ENCODE peak calls at places on chromosomes 2 and 18, in four cellular contexts. O is endothelial cell of umbilical vein, T is K562, I is GM12878. H is an unnamed sample.

GRCh38 chr2:16371751-16372150 is 293.9 kb downstream of the CYRIA start:
- DNase-seq in O (no peak), I (no peak), T (no peak), H (no peak)

GRCh38 chr2:161981679-161982300 is 92.2 kb downstream of the DPP4 start:
- DNase-seq in I (no peak), O (no peak), T (no peak), H (no peak)

GRCh38 chr18:62788891-62789290 is 73.5 kb downstream of the PHLPP1 start:
- DNase-seq in T (no peak), O (no peak), I (no peak), H (no peak)

GRCh38 chr2:45274190-45274926 is 265.1 kb upstream of the SIX2 start:
- DNase-seq in O (no peak), I (no peak), T (no peak), H (no peak)

GRCh38 chr2:218812861-218813260 is 18.7 kb downstream of the PRKAG3 start:
- DNase-seq in I (no peak), T (no peak), O (no peak), H (no peak)

GRCh38 chr18:42183746-42184145 is 228.7 kb downstream of the PIK3C3 start:
- DNase-seq in O (no peak), I (no peak), T (no peak), H (peak; percentile 61)

GRCh38 chr2:201643216-201643651 is at the start of gene TMEM237:
- DNase-seq in O (peak; percentile 61), I (no peak), T (peak; percentile 45), H (peak; percentile 16)

GRCh38 chr2:153495725-153496124 is 17.2 kb upstream of the RPRM start:
- DNase-seq in I (no peak), O (no peak), T (no peak), H (no peak)

GRCh38 chr2:177888581-177888980 is 184.0 kb downstream of the PDE11A start:
- DNase-seq in I (no peak), T (no peak), O (no peak), H (no peak)

GRCh38 chr2:240269380-240269779 is 128.9 kb upstream of the OTOS start:
- DNase-seq in O (no peak), I (no peak), T (no peak), H (no peak)

GRCh38 chr18:44896817-44897216 is 216.1 kb downstream of the SETBP1 start:
- DNase-seq in T (no peak), O (no peak), I (no peak), H (no peak)

GRCh38 chr2:176122266-176122632 is 270 bp upstream of the HOXD9 start:
- DNase-seq in I (no peak), O (no peak), T (no peak), H (no peak)

GRCh38 chr2:111185496-111186022 is 64.8 kb downstream of the BCL2L11 start:
- DNase-seq in I (no peak), T (peak; percentile 22), O (no peak), H (no peak)

GRCh38 chr18:41938445-41938844 is 16.6 kb upstream of the PIK3C3 start:
- DNase-seq in T (peak; percentile 20), O (no peak), I (no peak), H (peak; percentile 97)

GRCh38 chr2:51165534-51166260 is 133.8 kb upstream of the NRXN1 start:
- DNase-seq in O (no peak), I (no peak), T (no peak), H (peak; percentile 60)

GRCh38 chr2:170886391-170886790 is 42.7 kb upstream of the GORASP2 start:
- DNase-seq in T (no peak), O (no peak), I (no peak), H (peak; percentile 29)

GRCh38 chr2:165544897-165545296 is 75.4 kb downstream of the CSRNP3 start:
- DNase-seq in O (no peak), T (no peak), I (no peak), H (no peak)

GRCh38 chr18:69897397-69898108 is 50.1 kb downstream of the CD226 start:
- DNase-seq in T (no peak), I (peak; percentile 74), O (no peak), H (no peak)

GRCh38 chr2:101559576-101559975 is 84.7 kb upstream of the RFX8 start:
- DNase-seq in T (no peak), I (no peak), O (peak; percentile 79), H (peak; percentile 28)

GRCh38 chr2:1750935-1751767 is 6.8 kb upstream of the PXDN start:
- DNase-seq in O (peak; percentile 68), T (peak; percentile 36), I (no peak), H (peak; percentile 86)

GRCh38 chr18:59885579-59886163 is 14.1 kb upstream of the PMAIP1 start:
- DNase-seq in O (peak; percentile 72), I (peak; percentile 78), T (no peak), H (peak; percentile 92)

GRCh38 chr2:6442252-6442651 is 423.5 kb downstream of the CMPK2 start:
- DNase-seq in I (no peak), T (no peak), O (no peak), H (peak; percentile 17)

GRCh38 chr2:46569061-46569560 is 89.7 kb downstream of the TMEM247 start:
- DNase-seq in O (no peak), I (peak; percentile 82), T (peak; percentile 68), H (peak; percentile 58)

GRCh38 chr2:170375192-170375591 is 197.2 kb downstream of the MYO3B start:
- DNase-seq in T (no peak), I (no peak), O (no peak), H (no peak)

GRCh38 chr2:17517481-17518211 is 594 bp downstream of the RAD51AP2 start:
- DNase-seq in O (no peak), I (no peak), T (no peak), H (no peak)

GRCh38 chr2:33033524-33034150 is 86.9 kb downstream of the LTBP1 start:
- DNase-seq in T (peak; percentile 38), O (peak; percentile 67), I (no peak), H (peak; percentile 66)

GRCh38 chr2:33038230-33038629 is 91.5 kb downstream of the LTBP1 start:
- DNase-seq in O (no peak), T (no peak), I (no peak), H (no peak)

GRCh38 chr2:33038799-33039198 is 92.0 kb downstream of the LTBP1 start:
- DNase-seq in O (no peak), T (no peak), I (no peak), H (no peak)

GRCh38 chr2:33032245-33032644 is 85.5 kb downstream of the LTBP1 start:
- DNase-seq in I (no peak), T (no peak), O (no peak), H (no peak)

DNA sequence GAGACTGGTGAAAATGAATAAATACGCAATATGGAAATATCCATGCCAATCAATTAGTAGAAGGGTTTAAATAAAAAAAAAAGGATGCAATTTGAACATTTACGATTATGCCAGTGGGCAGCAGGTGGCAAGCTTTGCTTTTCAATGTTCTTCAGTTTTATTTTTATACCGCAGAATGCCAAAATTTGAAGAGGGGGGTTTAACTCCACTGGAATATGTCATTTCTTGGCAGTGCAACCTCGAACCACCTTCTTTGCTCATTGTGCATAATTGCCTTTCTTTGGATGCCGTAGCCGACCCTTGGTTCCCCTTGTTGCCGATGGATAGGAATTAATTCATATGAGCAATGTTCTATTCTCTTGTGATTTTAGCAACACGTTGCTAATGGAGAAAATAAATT is 88.0 kb downstream of the LTBP1 start:
- DNase-seq in T (no peak), O (peak; percentile 52), I (no peak), H (no peak)
- TF ChIP-seq FOS in T (no peak), O (no peak), I (no peak), H (no peak)

DNA sequence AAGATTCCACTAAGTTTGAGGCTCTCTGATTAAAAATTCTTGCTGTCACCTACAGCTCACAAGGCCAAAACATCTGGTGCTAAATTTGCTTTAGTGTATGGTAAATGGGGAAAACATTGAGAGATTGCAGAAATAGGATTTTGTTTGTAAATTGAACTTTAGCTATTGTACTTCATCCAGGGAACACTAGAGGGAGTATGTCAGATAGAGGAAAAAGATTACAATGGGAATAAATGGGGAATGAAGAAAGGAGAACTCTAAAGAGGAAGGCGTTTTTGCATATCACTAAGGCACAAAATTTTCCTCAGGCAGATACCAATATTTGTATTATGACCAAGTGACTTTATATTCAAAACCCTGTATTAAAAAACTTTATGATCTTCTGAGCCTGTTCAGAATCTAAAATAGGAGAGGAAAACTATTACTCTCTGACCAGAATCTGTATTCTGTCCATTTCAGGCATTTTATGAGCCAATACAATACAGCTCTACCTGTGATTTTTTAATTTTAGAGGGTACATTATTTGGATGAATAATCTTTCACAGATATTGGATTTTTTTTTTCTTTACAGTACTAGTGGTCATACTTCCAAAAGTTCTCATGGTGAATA is 52.3 kb upstream of the ITGB6 start:
- DNase-seq in T (peak; percentile 28), O (peak; percentile 58), I (no peak), H (peak; percentile 44)
- TF ChIP-seq FOS in T (no peak), O (no peak), I (no peak), H (no peak)

GRCh38 chr18:36769611-36770314 is 59.0 kb downstream of the TPGS2 start:
- DNase-seq in T (peak; percentile 70), I (no peak), O (no peak), H (no peak)
- TF ChIP-seq FOS in T (no peak), I (no peak), O (no peak), H (no peak)

DNA sequence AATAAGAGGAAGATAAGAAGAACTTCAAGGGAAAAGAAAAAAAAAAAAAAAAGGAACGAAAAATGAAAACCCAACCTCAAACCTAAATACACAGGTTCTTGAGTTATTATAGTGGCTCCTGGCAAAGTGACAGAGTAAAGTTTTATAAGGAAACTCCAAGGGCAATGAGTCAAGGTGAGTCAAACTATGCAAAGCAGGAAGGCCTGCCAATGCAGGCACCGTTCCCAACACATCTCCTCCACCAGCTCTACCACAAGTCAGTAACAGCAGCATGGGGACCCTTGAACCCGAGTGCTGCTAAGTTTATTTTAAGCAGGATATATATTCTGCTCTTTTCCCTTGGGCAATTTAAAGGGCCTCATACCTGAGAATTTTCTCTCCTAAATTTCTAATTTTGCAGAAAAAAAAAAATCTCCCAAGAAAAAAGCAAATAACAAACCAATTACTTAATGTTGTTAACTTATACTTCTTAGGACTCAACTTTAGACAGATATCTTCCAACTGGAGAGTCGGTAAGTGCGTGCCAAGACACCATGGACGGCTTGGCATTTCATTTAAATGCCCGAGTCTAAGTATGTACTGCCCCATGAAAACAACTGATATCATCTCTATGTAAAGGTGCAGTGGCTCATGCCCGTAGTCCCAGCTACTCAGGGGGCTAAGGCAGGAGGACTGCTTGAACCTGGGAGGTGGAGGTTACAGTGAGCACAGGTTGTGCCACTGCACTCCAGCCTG is 75.7 kb upstream of the TFCP2L1 start:
- DNase-seq in O (peak; percentile 78), T (no peak), I (no peak), H (peak; percentile 93)
- TF ChIP-seq FOS in O (peak; percentile 90), T (no peak), I (no peak), H (no peak)